ENCODE peak calls at places on chromosomes 1 and 21, in four cellular contexts. G, C, S and Z are unnamed samples.

GRCh38 chr21:30713786-30714185 is 4.8 kb downstream of the KRTAP21-3 start:
- DNase-seq in G (no peak), C (no peak), S (no peak), Z (no peak)

GRCh38 chr1:152109231-152109997 is 5.8 kb downstream of the TCHH start:
- DNase-seq in G (no peak), S (no peak), C (no peak), Z (no peak)

GRCh38 chr1:63976006-63976405 is 202.2 kb downstream of the ROR1 start:
- DNase-seq in G (no peak), C (no peak), S (no peak), Z (no peak)

GRCh38 chr1:61480273-61480672 is 244.7 kb downstream of the TM2D1 start:
- DNase-seq in C (no peak), S (no peak), G (no peak), Z (no peak)

GRCh38 chr1:20785907-20786309 is 1.2 kb downstream of the HP1BP3 start:
- DNase-seq in C (no peak), G (no peak), S (no peak), Z (no peak)

GRCh38 chr21:46098303-46099141 is 610 bp downstream of the COL6A2 start:
- DNase-seq in S (no peak), C (no peak), G (peak; percentile 70), Z (no peak)

GRCh38 chr1:228379666-228380065 is 27.0 kb downstream of the TRIM11 start:
- DNase-seq in G (no peak), C (no peak), S (no peak), Z (no peak)

GRCh38 chr1:26839779-26840178 is 13.3 kb downstream of the ZDHHC18 start:
- DNase-seq in C (no peak), S (no peak), G (no peak), Z (no peak)

GRCh38 chr1:177665935-177666334 is 303.9 kb downstream of the SEC16B start:
- DNase-seq in G (no peak), S (no peak), C (no peak), Z (no peak)

GRCh38 chr1:114258074-114258473 is 104.4 kb upstream of the SYT6 start:
- DNase-seq in C (no peak), G (no peak), S (no peak), Z (no peak)

GRCh38 chr1:230464618-230465017 is 38.5 kb upstream of the PGBD5 start:
- DNase-seq in G (no peak), C (no peak), S (no peak), Z (peak; percentile 28)

GRCh38 chr1:213457097-213457680 is 406.1 kb downstream of the RPS6KC1 start:
- DNase-seq in C (no peak), G (no peak), S (no peak), Z (peak; percentile 18)

GRCh38 chr1:202856034-202856433 is 32.9 kb downstream of the RABIF start:
- DNase-seq in C (no peak), S (no peak), G (no peak), Z (no peak)

GRCh38 chr1:155324717-155325595 is 4.3 kb downstream of the RUSC1 start:
- DNase-seq in S (no peak), C (no peak), G (peak; percentile 91), Z (peak; percentile 33)

GRCh38 chr21:27734146-27734545 is 767.3 kb upstream of the ADAMTS5 start:
- DNase-seq in G (no peak), C (no peak), S (no peak), Z (no peak)

GRCh38 chr1:159188375-159188788 is 16.3 kb upstream of the ACKR1 start:
- DNase-seq in C (no peak), G (peak; percentile 79), S (no peak), Z (peak; percentile 69)

GRCh38 chr21:44773291-44773932 is 28.2 kb downstream of the UBE2G2 start:
- DNase-seq in G (no peak), S (no peak), C (no peak), Z (no peak)

GRCh38 chr21:38973552-38973951 is 167.8 kb downstream of the ETS2 start:
- DNase-seq in S (no peak), G (no peak), C (no peak), Z (no peak)

GRCh38 chr1:29029652-29030051 is 94.1 kb downstream of the TMEM200B start:
- DNase-seq in C (no peak), G (no peak), S (no peak), Z (no peak)

GRCh38 chr1:17404034-17404671 is 32.2 kb downstream of the PADI6 start:
- DNase-seq in S (no peak), G (no peak), C (no peak), Z (no peak)

GRCh38 chr1:181135462-181135781 is 46.9 kb downstream of the IER5 start:
- DNase-seq in G (no peak), S (no peak), C (no peak), Z (no peak)

GRCh38 chr1:236645016-236645680 is 40.8 kb upstream of the HEATR1 start:
- DNase-seq in C (no peak), S (no peak), G (no peak), Z (no peak)

GRCh38 chr1:242546849-242547724 is 22.6 kb upstream of the PLD5 start:
- DNase-seq in S (no peak), C (no peak), G (no peak), Z (no peak)

GRCh38 chr1:54606096-54606989 is 17.0 kb downstream of the FAM151A start:
- DNase-seq in S (no peak), G (no peak), C (no peak), Z (no peak)

GRCh38 chr1:116175621-116176020 is 64.4 kb downstream of the MAB21L3 start:
- DNase-seq in S (no peak), C (no peak), G (no peak), Z (no peak)

GRCh38 chr21:41635874-41636273 is 127.9 kb upstream of the TMPRSS2 start:
- DNase-seq in G (no peak), S (no peak), C (no peak), Z (no peak)